ENCODE peak calls at places on chromosome 12, in eight cellular contexts. H is GM23338, F is fibroblast of lung, Y is HCT116, X is PC-9, K is astrocyte, V is IMR-90, D is PC-3. O is an unnamed sample.

GRCh38 chr12:92000587-92000986 is 145.1 kb downstream of the BTG1 start:
- DNase-seq in H (no peak), D (no peak), Y (no peak), K (peak), X (no peak), F (no peak), V (no peak), O (no peak)

GRCh38 chr12:1949771-1950470 is 31.5 kb upstream of the CACNA2D4 start:
- DNase-seq in V (no peak), D (no peak), X (no peak), K (no peak), Y (no peak), H (no peak), F (no peak), O (no peak)

GRCh38 chr12:85057370-85057963 is 21.3 kb downstream of the LRRIQ1 start:
- DNase-seq in V (peak), Y (peak), D (peak), F (peak), X (peak), H (peak), K (peak), O (no peak)

GRCh38 chr12:43109626-43110345 is 442.2 kb downstream of the ADAMTS20 start:
- DNase-seq in K (peak), V (no peak), X (no peak), D (no peak), F (no peak), Y (no peak), H (no peak), O (no peak)

GRCh38 chr12:42625611-42626010 is 36.1 kb upstream of the PRICKLE1 start:
- DNase-seq in V (no peak), Y (no peak), H (no peak), F (no peak), K (no peak), X (no peak), D (peak), O (no peak)

GRCh38 chr12:75969768-75970167 is 61.8 kb downstream of the PHLDA1 start:
- DNase-seq in V (no peak), D (no peak), F (no peak), K (no peak), Y (no peak), X (no peak), H (peak), O (no peak)

GRCh38 chr12:2319747-2320146 is 267.0 kb downstream of the CACNA1C start:
- DNase-seq in K (peak), X (no peak), Y (no peak), H (no peak), D (no peak), F (no peak), V (peak), O (no peak)

GRCh38 chr12:69838086-69838440 is 13.0 kb downstream of the MYRFL start:
- DNase-seq in K (no peak), V (no peak), F (no peak), X (no peak), H (no peak), Y (no peak), D (no peak), O (no peak)

GRCh38 chr12:74285773-74286172 is 251.9 kb upstream of the ATXN7L3B start:
- DNase-seq in H (no peak), V (no peak), F (no peak), D (peak), K (no peak), X (peak), Y (no peak), O (no peak)

GRCh38 chr12:46480282-46480681 is 107.7 kb upstream of the SLC38A2 start:
- DNase-seq in F (no peak), D (no peak), Y (no peak), V (no peak), K (no peak), X (no peak), H (no peak), O (no peak)

GRCh38 chr12:127455347-127456265 is 811.4 kb upstream of the TMEM132C start:
- DNase-seq in H (peak), D (no peak), V (no peak), K (peak), X (no peak), Y (no peak), F (no peak), O (peak)

GRCh38 chr12:50291377-50291776 is 8.1 kb upstream of the LIMA1 start:
- DNase-seq in V (no peak), K (no peak), D (no peak), H (no peak), Y (no peak), X (no peak), F (no peak), O (no peak)

GRCh38 chr12:86249856-86250255 is 6.3 kb downstream of the MGAT4C start:
- DNase-seq in D (no peak), Y (no peak), K (peak), F (peak), V (peak), X (no peak), H (no peak), O (no peak)

GRCh38 chr12:51531982-51532497 is 59.0 kb upstream of the SCN8A start:
- DNase-seq in D (peak), K (peak), F (peak), H (peak), Y (peak), X (peak), V (peak), O (peak)

GRCh38 chr12:124691429-124691828 is 124.0 kb upstream of the NCOR2 start:
- DNase-seq in V (no peak), Y (no peak), D (no peak), H (no peak), F (no peak), X (no peak), K (no peak), O (no peak)

GRCh38 chr12:12859690-12860089 is 31.7 kb upstream of the GPRC5A start:
- DNase-seq in F (no peak), X (no peak), K (peak), Y (no peak), H (no peak), V (peak), D (peak), O (no peak)

GRCh38 chr12:15688838-15689237 is 100.3 kb downstream of the EPS8 start:
- DNase-seq in V (no peak), D (no peak), X (no peak), H (peak), Y (no peak), F (peak), K (no peak), O (peak)

GRCh38 chr12:57755454-57756372 is 810 bp downstream of the MARCHF9 start:
- DNase-seq in Y (no peak), V (no peak), D (peak), K (no peak), F (no peak), H (peak), X (peak), O (peak)

GRCh38 chr12:79326225-79326624 is 364.5 kb downstream of the PAWR start:
- DNase-seq in Y (no peak), X (no peak), H (no peak), D (no peak), V (no peak), F (peak), K (no peak), O (no peak)

GRCh38 chr12:12715459-12716150 is 1.6 kb upstream of the CDKN1B start:
- DNase-seq in D (peak), K (peak), F (no peak), V (no peak), H (no peak), Y (no peak), X (peak), O (no peak)

GRCh38 chr12:74334770-74335169 is 202.9 kb upstream of the ATXN7L3B start:
- DNase-seq in K (peak), X (no peak), Y (peak), D (peak), H (peak), F (peak), V (peak), O (no peak)

GRCh38 chr12:6295187-6295811 is 15.2 kb upstream of the PLEKHG6 start:
- DNase-seq in Y (peak), H (peak), F (peak), X (peak), K (peak), V (peak), D (peak), O (peak)

GRCh38 chr12:130775953-130776856 is 60.1 kb upstream of the RIMBP2 start:
- DNase-seq in Y (peak), X (peak), V (peak), K (peak), D (peak), F (peak), H (peak), O (peak)

GRCh38 chr12:49019120-49019430 is 499 bp upstream of the PRKAG1 start:
- DNase-seq in Y (no peak), X (no peak), D (no peak), H (no peak), F (no peak), V (no peak), K (no peak), O (no peak)

GRCh38 chr12:96255077-96255476 is 60.9 kb downstream of the ELK3 start:
- DNase-seq in Y (no peak), H (no peak), F (peak), D (no peak), X (no peak), V (peak), K (peak), O (no peak)

GRCh38 chr12:60148831-60149230 is 553.0 kb downstream of the SLC16A7 start:
- DNase-seq in V (peak), F (peak), Y (peak), X (no peak), D (peak), K (peak), H (no peak), O (no peak)

DNA sequence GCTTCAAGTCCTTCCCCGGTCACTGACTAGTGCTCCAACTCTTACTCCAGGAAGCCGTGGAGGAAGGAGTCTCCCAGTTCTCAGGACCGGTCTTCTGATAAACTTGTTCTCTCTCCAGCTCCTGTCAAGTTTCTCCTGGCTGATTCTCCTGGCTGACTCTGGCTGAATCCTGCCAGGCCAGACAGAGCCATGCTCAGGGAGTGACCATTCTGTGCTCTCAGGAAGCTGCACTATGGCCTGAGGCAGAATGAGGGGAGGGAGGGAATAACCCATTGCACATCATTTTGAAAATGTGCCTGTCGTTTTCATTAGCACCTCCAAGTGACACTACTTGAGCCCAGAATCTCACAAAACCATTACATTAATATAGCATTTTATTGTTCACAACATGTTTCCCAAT is 80.8 kb downstream of the IFNG start:
- DNase-seq in D (no peak), H (no peak), F (no peak), Y (no peak), X (no peak), V (no peak), K (no peak), O (no peak)
- H2AFZ ChIP-seq in D (no peak), H (no peak), F (no peak), Y (no peak), X (no peak), V (no peak), K (no peak), O (no peak)

GRCh38 chr12:66367015-66367667 is 64.8 kb downstream of the HELB start:
- DNase-seq in H (no peak), Y (no peak), V (no peak), X (no peak), K (no peak), F (no peak), D (no peak), O (no peak)
- H2AFZ ChIP-seq in H (no peak), Y (no peak), V (no peak), X (no peak), K (no peak), F (no peak), D (no peak), O (no peak)

GRCh38 chr12:104055686-104056388 is 5.8 kb upstream of the GLT8D2 start:
- DNase-seq in H (no peak), X (no peak), F (peak), Y (no peak), V (peak), D (no peak), K (peak), O (no peak)
- H2AFZ ChIP-seq in H (peak), X (no peak), F (no peak), Y (no peak), V (no peak), D (no peak), K (no peak), O (no peak)

GRCh38 chr12:54030442-54030801 is 2.2 kb downstream of the HOXC6 start:
- DNase-seq in K (no peak), Y (no peak), X (no peak), H (no peak), V (no peak), F (no peak), D (no peak), O (no peak)
- H2AFZ ChIP-seq in K (no peak), Y (no peak), X (no peak), H (no peak), V (no peak), F (no peak), D (no peak), O (no peak)